ENCODE peak calls at places on chromosomes 11 and 22, in ten cellular contexts. X is Calu3, M is GM23248, F is T-cell, R is NCI-H524, Y is mesendoderm, T is kidney glomerular epithelial cell, W is retina, N is lower lobe of right lung, C is neural crest cell. P is an unnamed sample.

GRCh38 chr11:13329670-13330401 is 52.2 kb downstream of the BMAL1 start:
- DNase-seq in X (no peak), Y (no peak), M (peak), F (no peak), R (peak), W (peak), N (no peak), T (peak), C (no peak), P (no peak)

GRCh38 chr11:67302571-67303131 is 679 bp upstream of the SSH3 start:
- DNase-seq in F (no peak), R (no peak), M (peak), W (peak), X (peak), Y (peak), C (no peak), T (no peak), N (peak), P (peak)

GRCh38 chr11:7690648-7691047 is 15.6 kb downstream of the OVCH2 start:
- DNase-seq in X (no peak), N (no peak), Y (no peak), W (no peak), T (no peak), R (no peak), F (no peak), M (peak), C (no peak), P (no peak)

GRCh38 chr22:49931863-49932262 is 13.4 kb downstream of the CRELD2 start:
- DNase-seq in F (no peak), T (no peak), M (no peak), N (no peak), W (no peak), X (no peak), R (no peak), C (no peak), Y (no peak), P (no peak)

GRCh38 chr11:73320786-73321325 is 12.8 kb downstream of the ARHGEF17 start:
- DNase-seq in Y (no peak), X (no peak), N (no peak), R (no peak), C (no peak), T (no peak), W (no peak), F (no peak), M (peak), P (no peak)

GRCh38 chr22:47593291-47593690 is 830.8 kb downstream of the TBC1D22A start:
- DNase-seq in W (no peak), R (no peak), M (no peak), T (no peak), N (no peak), F (no peak), Y (no peak), X (no peak), C (no peak), P (no peak)

GRCh38 chr11:38751421-38751820 is 2153.4 kb upstream of the RAG2 start:
- DNase-seq in F (no peak), T (no peak), N (no peak), X (no peak), R (no peak), M (no peak), Y (no peak), C (no peak), W (no peak), P (no peak)

GRCh38 chr11:122108192-122108799 is 7.7 kb downstream of the BLID start:
- DNase-seq in W (no peak), F (no peak), R (peak), T (peak), M (no peak), C (peak), X (peak), Y (peak), N (no peak), P (no peak)

GRCh38 chr11:1360835-1361357 is 28.8 kb upstream of the BRSK2 start:
- DNase-seq in N (no peak), W (no peak), C (no peak), R (no peak), F (no peak), Y (no peak), T (no peak), M (no peak), X (no peak), P (no peak)

GRCh38 chr22:23140385-23140784 is 1.4 kb downstream of the RSPH14 start:
- DNase-seq in Y (no peak), W (no peak), C (no peak), R (no peak), T (no peak), M (no peak), X (no peak), N (no peak), F (no peak), P (no peak)

GRCh38 chr11:19076744-19077589 is 16.4 kb upstream of the MRGPRX2 start:
- DNase-seq in W (peak), T (no peak), Y (peak), N (peak), M (peak), F (peak), C (peak), X (peak), R (peak), P (peak)

GRCh38 chr11:2949920-2950319 is 20.7 kb upstream of the PHLDA2 start:
- DNase-seq in Y (no peak), F (no peak), X (no peak), N (no peak), C (no peak), R (no peak), W (no peak), T (no peak), M (no peak), P (no peak)

GRCh38 chr11:101880208-101880607 is 34.6 kb upstream of the CEP126 start:
- DNase-seq in T (peak), R (peak), Y (peak), C (no peak), N (no peak), M (peak), W (no peak), F (no peak), X (peak), P (peak)

GRCh38 chr22:27204817-27205216 is 547.4 kb downstream of the MIAT start:
- DNase-seq in Y (no peak), F (no peak), W (no peak), X (no peak), N (no peak), M (no peak), C (no peak), T (no peak), R (no peak), P (no peak)

P was measured in Caki2.